ENCODE peak calls at places on chromosomes 3 and 15, in seven cellular contexts. N is left ventricle myocardium inferior, T is stomach, Z is hepatocyte, S is lung, B is right cardiac atrium, D is cardiac muscle cell. Y is an unnamed sample.

GRCh38 chr3:10373686-10374261 is 52.9 kb upstream of the SEC13 start:
- DNase-seq in N (no peak), T (no peak), Z (no peak), S (no peak), B (no peak), D (no peak), Y (no peak)

GRCh38 chr15:69390575-69390974 is 23.6 kb upstream of the KIF23 start:
- DNase-seq in N (no peak), T (no peak), Z (no peak), S (no peak), B (no peak), D (no peak), Y (no peak)

GRCh38 chr3:187822402-187822801 is 77.1 kb upstream of the BCL6 start:
- DNase-seq in N (no peak), T (no peak), Z (no peak), S (no peak), B (no peak), D (no peak), Y (peak; percentile 17)

GRCh38 chr3:187807086-187807862 is 62.0 kb upstream of the BCL6 start:
- DNase-seq in N (no peak), T (no peak), Z (peak; percentile 26), S (no peak), B (no peak), D (no peak), Y (no peak)

GRCh38 chr15:52803543-52804306 is 13.6 kb upstream of the ONECUT1 start:
- DNase-seq in N (no peak), T (no peak), Z (no peak), S (no peak), B (no peak), D (no peak), Y (no peak)

GRCh38 chr3:15198686-15199085 is 7.4 kb upstream of the CAPN7 start:
- DNase-seq in N (no peak), T (no peak), Z (no peak), S (no peak), B (no peak), D (no peak), Y (no peak)

GRCh38 chr3:125374501-125374995 is 577 bp downstream of the ZNF148 start:
- DNase-seq in N (peak; percentile 23), T (peak; percentile 30), Z (peak; percentile 64), S (peak; percentile 39), B (peak; percentile 73), D (peak; percentile 69), Y (no peak)

GRCh38 chr3:72070005-72070404 is 285.1 kb upstream of the PROK2 start:
- DNase-seq in N (no peak), T (no peak), Z (no peak), S (no peak), B (no peak), D (no peak), Y (no peak)

GRCh38 chr15:88491158-88491557 is 23.6 kb downstream of the MRPS11 start:
- DNase-seq in N (no peak), T (no peak), Z (no peak), S (no peak), B (no peak), D (no peak), Y (no peak)

GRCh38 chr3:127000128-127000527 is 17.2 kb downstream of the PLXNA1 start:
- DNase-seq in N (no peak), T (no peak), Z (no peak), S (no peak), B (no peak), D (no peak), Y (no peak)

GRCh38 chr3:126998320-126998719 is 15.4 kb downstream of the PLXNA1 start:
- DNase-seq in N (no peak), T (no peak), Z (no peak), S (no peak), B (no peak), D (no peak), Y (no peak)

GRCh38 chr3:127000792-127001191 is 17.9 kb downstream of the PLXNA1 start:
- DNase-seq in N (no peak), T (no peak), Z (no peak), S (no peak), B (no peak), D (no peak), Y (no peak)

GRCh38 chr3:126998728-126999127 is 15.8 kb downstream of the PLXNA1 start:
- DNase-seq in N (no peak), T (no peak), Z (no peak), S (no peak), B (no peak), D (no peak), Y (no peak)

GRCh38 chr3:126999383-126999782 is 16.5 kb downstream of the PLXNA1 start:
- DNase-seq in N (no peak), T (no peak), Z (no peak), S (no peak), B (no peak), D (no peak), Y (no peak)
- H3K27ac ChIP-seq in N (no peak overlapping the region), T (peak overlapping the region; percentile 58), Z (no peak overlapping the region), S (no peak overlapping the region), B (no peak overlapping the region), D (no peak overlapping the region), Y (no peak overlapping the region)

GRCh38 chr3:46573701-46574100 is 7.6 kb upstream of the LRRC2 start:
- DNase-seq in N (no peak), T (no peak), Z (no peak), S (no peak), B (no peak), D (no peak), Y (no peak)

GRCh38 chr3:46575577-46576222 is 9.6 kb upstream of the LRRC2 start:
- DNase-seq in N (no peak), T (no peak), Z (no peak), S (no peak), B (no peak), D (no peak), Y (no peak)

GRCh38 chr3:46574263-46574662 is 8.2 kb upstream of the LRRC2 start:
- DNase-seq in N (no peak), T (no peak), Z (peak; percentile 38), S (no peak), B (no peak), D (peak; percentile 66), Y (no peak)

GRCh38 chr3:46576386-46576785 is 10.3 kb upstream of the LRRC2 start:
- DNase-seq in N (no peak), T (no peak), Z (no peak), S (no peak), B (no peak), D (no peak), Y (no peak)

GRCh38 chr3:46574881-46575576 is 8.9 kb upstream of the LRRC2 start:
- DNase-seq in N (no peak), T (no peak), Z (no peak), S (no peak), B (no peak), D (no peak), Y (no peak)
- H3K4me3 ChIP-seq in N (no peak overlapping the region), T (no peak overlapping the region), Z (no peak overlapping the region), S (no peak overlapping the region), B (no peak overlapping the region), D (no peak overlapping the region), Y (no peak overlapping the region)

GRCh38 chr3:133542871-133543270 is 30.6 kb upstream of the CDV3 start:
- DNase-seq in N (no peak), T (no peak), Z (no peak), S (no peak), B (no peak), D (no peak), Y (no peak)
- H3K4me1 ChIP-seq in N (peaks cover 14% of the 10 kb centered on the region), T (peaks cover 7% of the 10 kb centered on the region), Z (peaks cover 21% of the 10 kb centered on the region), S (peaks cover 15% of the 10 kb centered on the region), B (no peaks in the 10 kb centered on the region), D (peaks cover 8% of the 10 kb centered on the region), Y (no peaks in the 10 kb centered on the region)

DNA sequence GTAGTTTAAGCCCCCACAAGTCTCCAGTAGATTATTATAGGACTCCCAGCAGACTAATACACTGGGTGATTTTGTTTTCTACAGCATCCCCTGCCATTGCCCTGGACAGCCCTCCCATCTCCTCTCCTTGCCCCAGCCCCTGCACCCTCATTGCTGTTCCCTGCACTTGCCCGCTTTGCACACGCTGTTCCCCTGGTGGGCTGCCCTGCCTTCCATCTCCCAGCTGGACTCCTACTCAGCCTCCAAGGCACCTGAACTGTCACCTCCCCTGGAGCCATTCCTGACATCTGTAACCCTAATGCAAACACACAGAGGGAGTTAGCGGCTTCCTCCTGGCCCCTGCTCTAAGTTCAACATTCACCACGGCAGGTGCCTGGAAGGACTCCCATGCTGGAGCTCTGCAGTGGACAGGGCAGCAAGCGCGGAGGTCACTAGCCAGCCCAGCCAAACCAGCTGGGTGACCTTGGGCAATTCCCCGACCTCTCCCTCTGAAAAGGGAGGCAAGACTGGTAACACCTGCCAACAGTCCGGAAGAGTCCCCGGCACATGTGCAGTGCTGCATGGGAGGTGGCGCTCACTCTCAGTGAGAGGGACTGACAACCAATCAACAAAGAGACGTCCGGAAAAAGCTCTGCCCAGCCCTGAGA is 38.8 kb upstream of the IQSEC1 start:
- DNase-seq in N (no peak), T (peak; percentile 86), Z (no peak), S (peak; percentile 38), B (peak; percentile 14), D (no peak), Y (no peak)
- H3K27ac ChIP-seq in N (no peak overlapping the region), T (peak overlapping the region; percentile 22), Z (no peak overlapping the region), S (no peak overlapping the region), B (no peak overlapping the region), D (no peak overlapping the region), Y (no peak overlapping the region)

DNA sequence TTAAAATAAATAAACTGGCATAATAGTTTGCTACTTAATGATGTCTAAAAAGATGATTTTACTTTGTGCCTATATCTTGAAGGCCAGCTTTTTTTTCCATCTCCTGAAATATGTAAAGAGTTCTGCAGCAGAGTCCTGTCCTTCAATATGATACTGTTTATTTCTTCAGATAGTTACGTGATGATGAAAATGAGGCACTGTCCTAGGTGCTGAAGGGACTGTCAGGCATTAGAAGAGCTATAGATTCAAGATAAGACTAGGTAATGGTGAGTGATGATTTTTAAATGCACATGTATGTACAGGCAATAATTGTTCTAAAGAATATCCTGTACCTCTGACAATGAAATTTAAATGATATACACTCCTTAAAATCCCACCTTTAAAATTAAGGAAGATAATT is 326.9 kb upstream of the DNAJC19 start:
- DNase-seq in N (no peak), T (no peak), Z (peak; percentile 20), S (no peak), B (no peak), D (peak; percentile 52), Y (no peak)
- H3K4me3 ChIP-seq in N (no peak overlapping the region), T (no peak overlapping the region), Z (no peak overlapping the region), S (no peak overlapping the region), B (no peak overlapping the region), D (no peak overlapping the region), Y (no peak overlapping the region)

GRCh38 chr3:195183071-195183776 is 87.7 kb downstream of the XXYLT1 start:
- DNase-seq in N (no peak), T (no peak), Z (no peak), S (no peak), B (no peak), D (no peak), Y (no peak)
- H3K4me1 ChIP-seq in N (peaks cover 88% of the 10 kb centered on the region), T (peaks cover 23% of the 10 kb centered on the region), Z (peaks cover 4% of the 10 kb centered on the region), S (peaks cover 6% of the 10 kb centered on the region), B (peaks cover 10% of the 10 kb centered on the region), D (peaks cover 14% of the 10 kb centered on the region), Y (peaks cover 56% of the 10 kb centered on the region)